ENCODE peak calls at places on chromosome 2, in nine cellular contexts. U, G, K, A, F, B, I, E and W are unnamed samples.
A peak's percentile ranks its signal among the peaks of the same experiment; 100 is the strongest.

GRCh38 chr2:183487316-183487715 is 363.1 kb downstream of the NUP35 start:
- DNase-seq in U (no peak), G (no peak), K (no peak), A (no peak), F (no peak), B (no peak), I (no peak), E (no peak), W (no peak)

GRCh38 chr2:19806131-19806530 is 95.7 kb downstream of the TTC32 start:
- DNase-seq in U (no peak), G (no peak), K (no peak), A (no peak), F (no peak), B (no peak), I (no peak), E (no peak), W (no peak)

GRCh38 chr2:228938629-228939028 is 332.5 kb downstream of the PID1 start:
- DNase-seq in U (no peak), G (no peak), K (no peak), A (no peak), F (no peak), B (no peak), I (no peak), E (no peak), W (peak; percentile 24)

GRCh38 chr2:238425979-238426567 is 654 bp upstream of the ASB1 start:
- DNase-seq in U (peak; percentile 68), G (no peak), K (no peak), A (peak; percentile 32), F (peak; percentile 64), B (no peak), I (no peak), E (no peak), W (no peak)

GRCh38 chr2:145066151-145066661 is 546.3 kb upstream of the ZEB2 start:
- DNase-seq in U (peak; percentile 5), G (no peak), K (no peak), A (no peak), F (no peak), B (no peak), I (no peak), E (no peak), W (no peak)

GRCh38 chr2:17520761-17521160 is 2.5 kb upstream of the RAD51AP2 start:
- DNase-seq in U (no peak), G (no peak), K (no peak), A (no peak), F (no peak), B (no peak), I (no peak), E (no peak), W (no peak)

GRCh38 chr2:86284987-86285386 is 52.4 kb downstream of the REEP1 start:
- DNase-seq in U (no peak), G (no peak), K (no peak), A (no peak), F (no peak), B (no peak), I (no peak), E (no peak), W (no peak)

GRCh38 chr2:45777996-45778719 is 126.7 kb downstream of the PRKCE start:
- DNase-seq in U (no peak), G (no peak), K (no peak), A (no peak), F (no peak), B (no peak), I (no peak), E (no peak), W (no peak)